ENCODE peak calls at places on chromosomes 11 and 22, in five cellular contexts. F is stimulated activated CD4-positive, alpha-beta T cell treated with anti-CD3 and anti-CD28 coated beads, Interleukin-15, amount 100 ng/mL, for 1 hour; J is activated CD8-positive, alpha-beta memory T cell treated with anti-CD3 and anti-CD28 coated beads, Interleukin-2, amount 50 U/mL, for 4 hours; I is Caki2; E is caudate nucleus. W is an unnamed sample.

GRCh38 chr11:69944146-69944795 is 125.1 kb upstream of the FGF3 start:
- DNase-seq in I (no peak), J (no peak), F (no peak), E (no peak), W (peak)

GRCh38 chr11:123203934-123204333 is 8.9 kb upstream of the CLMP start:
- DNase-seq in J (no peak), F (no peak), I (no peak), E (no peak), W (no peak)

GRCh38 chr11:66476841-66477251 is 3.4 kb upstream of the DPP3 start:
- DNase-seq in F (no peak), E (no peak), J (no peak), I (no peak), W (no peak)

GRCh38 chr22:38187413-38188212 is 6.0 kb upstream of the PLA2G6 start:
- DNase-seq in J (no peak), F (no peak), I (no peak), E (no peak), W (peak)

GRCh38 chr11:130008326-130008725 is 5.7 kb upstream of the PRDM10 start:
- DNase-seq in J (no peak), E (no peak), I (no peak), F (no peak), W (no peak)

GRCh38 chr11:76724162-76724768 is 53.7 kb upstream of the LRRC32 start:
- DNase-seq in F (no peak), E (no peak), I (no peak), J (no peak), W (no peak)

GRCh38 chr11:83459802-83460201 is 173.6 kb upstream of the CCDC90B start:
- DNase-seq in E (no peak), F (no peak), I (no peak), J (no peak), W (no peak)

GRCh38 chr22:27782065-27782464 is 19.5 kb downstream of the MN1 start:
- DNase-seq in I (no peak), F (no peak), J (no peak), E (no peak), W (no peak)

GRCh38 chr11:35376613-35377012 is 42.7 kb downstream of the SLC1A2 start:
- DNase-seq in E (no peak), J (no peak), F (no peak), I (no peak), W (no peak)

GRCh38 chr11:33723238-33723881 is 12.9 kb downstream of the CD59 start:
- DNase-seq in F (no peak), I (peak), J (no peak), E (no peak), W (peak)

W was measured in PC-9.